ENCODE peak calls at places on chromosomes 2 and 18, in five cellular contexts. D is IMR-90, Q is ovary, M is body of pancreas, B is thyroid gland. Z is an unnamed sample.

GRCh38 chr2:9712263-9712662 is 81.5 kb upstream of the YWHAQ start:
- DNase-seq in M (no peak), Q (no peak), D (no peak), B (no peak), Z (no peak)

GRCh38 chr18:74898965-74899364 is 301.3 kb downstream of the ZNF407 start:
- DNase-seq in Q (no peak), D (peak), M (no peak), B (no peak), Z (no peak)

GRCh38 chr2:146777181-146777580 is 1067.6 kb upstream of the ACVR2A start:
- DNase-seq in M (no peak), B (no peak), Q (no peak), D (no peak), Z (no peak)

GRCh38 chr2:128774320-128775063 is 455.8 kb upstream of the HS6ST1 start:
- DNase-seq in B (no peak), D (no peak), M (no peak), Q (no peak), Z (no peak)

GRCh38 chr2:8496079-8496478 is 185.8 kb upstream of the ID2 start:
- DNase-seq in D (no peak), M (no peak), B (no peak), Q (no peak), Z (no peak)

GRCh38 chr2:109222422-109222821 is 93.4 kb downstream of the SH3RF3 start:
- DNase-seq in Q (no peak), M (no peak), B (no peak), D (no peak), Z (no peak)

GRCh38 chr2:127465258-127465657 is 47.0 kb downstream of the PROC start:
- DNase-seq in Q (no peak), B (no peak), M (no peak), D (no peak), Z (no peak)

GRCh38 chr2:219559156-219559915 is 12.0 kb downstream of the OBSL1 start:
- DNase-seq in B (no peak), M (no peak), D (no peak), Q (no peak), Z (no peak)

GRCh38 chr2:2922156-2922555 is 455.5 kb downstream of the EIPR1 start:
- DNase-seq in M (no peak), B (no peak), Q (no peak), D (no peak), Z (no peak)

GRCh38 chr2:24466871-24467870 is 23.9 kb upstream of the NCOA1 start:
- DNase-seq in B (no peak), M (no peak), Q (no peak), D (no peak), Z (no peak)

GRCh38 chr2:19460761-19461160 is 102.3 kb upstream of the OSR1 start:
- DNase-seq in D (no peak), B (no peak), Q (no peak), M (no peak), Z (no peak)

GRCh38 chr18:32470713-32471633 is at the start of gene GAREM1:
- DNase-seq in M (peak), D (peak), B (peak), Q (peak), Z (peak)
- TF ChIP-seq POLR2A in M (peak), D (peak), B (peak), Q (peak), Z (peak)

GRCh38 chr2:119339562-119339923 is 27.1 kb downstream of the C2orf76 start:
- DNase-seq in D (no peak), M (no peak), B (no peak), Q (no peak), Z (no peak)

GRCh38 chr2:119341684-119342083 is 24.9 kb downstream of the C2orf76 start:
- DNase-seq in Q (no peak), B (no peak), M (no peak), D (no peak), Z (no peak)

GRCh38 chr2:119337749-119338148 is 28.9 kb downstream of the C2orf76 start:
- DNase-seq in Q (no peak), M (no peak), D (no peak), B (no peak), Z (no peak)

GRCh38 chr2:119338826-119339561 is 27.6 kb downstream of the C2orf76 start:
- DNase-seq in B (no peak), D (no peak), M (peak), Q (no peak), Z (peak)

DNA sequence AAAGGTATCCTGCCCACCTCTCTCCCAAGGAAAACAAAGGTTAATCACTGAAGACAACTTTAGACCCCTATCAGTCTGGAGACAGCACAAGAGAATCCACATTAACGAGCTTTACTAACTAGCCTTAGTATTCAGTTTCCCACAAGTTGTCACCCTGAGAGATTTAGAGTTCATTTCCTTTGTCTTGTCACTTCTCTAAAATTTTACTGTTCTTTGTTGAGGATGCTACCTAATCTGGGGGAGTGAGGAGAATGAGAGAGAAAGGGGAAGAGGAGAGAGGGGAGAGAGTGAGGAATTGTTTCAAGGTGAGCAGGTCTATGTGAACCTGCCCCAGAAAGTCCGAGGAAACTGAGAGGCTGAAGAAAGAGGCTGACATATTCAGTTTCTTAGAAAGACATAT is 28.4 kb downstream of the C2orf76 start:
- DNase-seq in M (no peak), B (no peak), D (no peak), Q (no peak), Z (no peak)
- H3K27ac ChIP-seq in M (no peak), B (no peak), D (no peak), Q (no peak), Z (no peak)

DNA sequence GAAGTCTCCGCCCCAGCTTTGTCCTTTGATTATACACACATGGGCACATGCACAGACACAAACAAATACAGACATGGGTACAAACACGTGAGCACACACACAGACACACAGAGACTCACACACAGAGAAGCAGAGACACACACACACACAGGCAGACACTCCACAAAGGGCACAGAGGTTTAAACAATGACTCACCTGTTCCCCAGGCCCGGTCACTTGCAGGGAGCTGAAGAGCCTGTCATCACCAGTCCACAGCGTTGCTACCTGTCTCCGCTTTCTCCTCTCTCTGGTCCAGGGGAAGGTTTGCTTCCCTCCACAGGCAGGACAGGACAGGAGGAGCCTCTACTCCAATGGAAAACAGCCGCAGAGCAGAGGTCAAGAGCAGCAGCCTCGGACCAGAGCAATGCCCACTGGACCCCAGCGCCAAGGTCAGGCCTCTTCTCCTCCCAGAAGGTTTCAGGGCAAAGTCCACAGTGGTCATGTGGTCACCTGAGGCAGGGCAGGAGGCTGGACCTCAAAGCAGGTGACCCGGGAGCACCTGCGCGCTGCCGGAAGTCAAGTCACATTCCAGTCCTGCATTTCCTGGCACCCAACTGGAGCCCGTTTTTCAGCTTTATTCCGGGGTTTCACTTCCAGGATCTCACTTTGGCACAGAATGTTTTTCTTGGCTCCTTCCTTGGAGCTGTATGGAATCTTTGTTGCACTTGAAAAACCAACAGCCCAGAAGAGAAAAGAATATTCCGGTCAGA is at the start of gene RAB17:
- DNase-seq in D (peak), Q (peak), B (peak), M (peak), Z (peak)
- TF ChIP-seq POLR2A in D (no peak), Q (no peak), B (peak), M (peak), Z (peak)

GRCh38 chr2:33606622-33607021 is 7.5 kb upstream of the FAM98A start:
- DNase-seq in D (no peak), Q (no peak), M (no peak), B (no peak), Z (no peak)

GRCh38 chr2:33603416-33603815 is 4.3 kb upstream of the FAM98A start:
- DNase-seq in B (no peak), M (no peak), D (no peak), Q (no peak), Z (no peak)

GRCh38 chr2:33607905-33608304 is 8.8 kb upstream of the FAM98A start:
- DNase-seq in B (no peak), Q (no peak), D (no peak), M (no peak), Z (no peak)

GRCh38 chr2:33605059-33605458 is 6.0 kb upstream of the FAM98A start:
- DNase-seq in B (peak), Q (no peak), M (no peak), D (no peak), Z (no peak)

DNA sequence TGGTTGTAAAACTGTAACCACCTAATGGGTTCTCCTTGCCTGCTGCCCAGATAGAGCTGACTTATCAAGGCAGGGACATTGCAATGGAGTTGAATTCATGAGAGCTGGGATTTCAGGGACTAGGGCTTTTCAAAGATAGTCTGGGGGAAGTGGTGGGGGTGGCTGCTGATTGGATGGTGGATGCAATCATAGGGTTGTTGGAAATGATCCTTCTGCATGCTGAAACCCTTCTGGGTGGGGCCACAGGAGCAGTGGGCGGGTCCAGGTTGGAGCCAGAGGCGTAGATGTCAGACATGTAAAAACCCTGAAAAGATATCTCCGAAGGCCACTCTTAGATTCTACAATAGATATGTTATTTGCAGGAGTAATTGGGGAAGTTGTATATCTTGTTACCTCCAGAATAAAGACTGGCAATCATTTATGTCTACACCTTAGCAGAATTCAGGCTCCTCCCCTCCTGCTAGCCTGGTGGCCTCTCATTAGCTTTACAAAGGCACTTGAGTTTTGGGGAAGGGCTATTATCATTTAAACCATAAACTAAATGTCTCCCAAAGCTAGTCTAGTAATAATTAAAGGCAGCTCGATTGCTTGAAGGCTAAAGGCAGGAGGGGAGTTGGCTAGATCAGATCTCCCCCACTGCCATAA is 8.2 kb upstream of the FAM98A start:
- DNase-seq in B (no peak), M (no peak), D (no peak), Q (no peak), Z (no peak)
- H3K27ac ChIP-seq in B (no peak), M (no peak), D (no peak), Q (no peak), Z (no peak)

DNA sequence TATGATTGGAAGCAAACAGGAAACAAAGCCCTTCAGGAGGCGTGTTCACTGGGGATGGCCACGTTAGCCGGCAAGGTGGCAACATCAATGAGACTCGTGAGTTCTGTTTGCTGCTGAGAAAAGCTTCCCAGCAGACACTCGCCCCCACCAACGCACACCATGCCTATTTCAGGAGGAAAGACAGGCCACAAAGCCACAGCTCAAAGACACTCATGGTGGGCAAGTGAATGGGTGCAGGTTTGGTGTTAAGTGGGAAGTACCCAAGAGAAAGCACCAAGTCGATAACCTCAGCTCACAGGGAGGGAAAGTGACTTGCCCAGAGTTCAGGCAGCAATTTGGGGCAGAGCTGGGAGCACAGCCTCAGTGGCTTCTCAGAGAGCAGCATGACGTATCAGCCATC is 10.5 kb upstream of the MTERF4 start:
- DNase-seq in B (no peak), D (no peak), Q (no peak), M (no peak), Z (no peak)
- TF ChIP-seq POLR2A in B (no peak), D (no peak), Q (no peak), M (no peak), Z (no peak)

GRCh38 chr2:65658871-65659270 is 226.5 kb upstream of the SPRED2 start:
- DNase-seq in B (no peak), M (no peak), D (peak), Q (no peak), Z (no peak)

GRCh38 chr2:65662654-65663432 is 230.4 kb upstream of the SPRED2 start:
- DNase-seq in B (no peak), Q (no peak), D (peak), M (no peak), Z (peak)

GRCh38 chr2:65661980-65662653 is 229.7 kb upstream of the SPRED2 start:
- DNase-seq in M (no peak), Q (no peak), B (no peak), D (peak), Z (peak)

GRCh38 chr2:65658253-65658652 is 225.9 kb upstream of the SPRED2 start:
- DNase-seq in M (no peak), D (no peak), B (no peak), Q (no peak), Z (no peak)

DNA sequence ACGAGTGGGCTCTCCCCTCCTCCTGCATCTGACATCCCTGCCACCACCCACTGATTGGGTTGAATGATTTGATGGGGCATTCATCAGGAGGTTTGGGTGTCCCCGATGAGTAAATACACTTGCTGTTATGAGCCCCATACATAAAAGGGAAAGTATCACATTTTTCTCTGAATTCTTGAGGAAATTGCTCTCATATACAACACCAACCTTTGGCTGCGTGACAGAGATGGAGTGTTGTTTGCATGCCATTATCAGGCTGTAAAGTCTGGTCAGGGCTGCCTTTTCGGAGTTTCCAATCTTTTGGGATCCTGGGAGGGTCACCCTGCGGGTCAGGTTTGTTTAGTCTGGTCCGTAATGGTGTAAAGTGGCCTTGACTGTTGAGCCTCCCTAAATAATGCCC is 227.9 kb upstream of the SPRED2 start:
- DNase-seq in M (no peak), Q (no peak), B (no peak), D (peak), Z (no peak)
- H3K27ac ChIP-seq in M (no peak), Q (no peak), B (no peak), D (no peak), Z (peak)